ENCODE peak calls at places on chromosome 4, in six cellular contexts. One of them, this sample, is unnamed.

GRCh38 chr4:123232439-123232838 is 164.2 kb upstream of the SPRY1 start:
- DNase-seq in left lung: no peak
- DNase-seq in skeletal muscle cell: no peak
- DNase-seq in NCI-H460: no peak
- DNase-seq in T-helper 2 cell: no peak
- DNase-seq in NCI-H82: no peak
- DNase-seq in this sample: no peak

GRCh38 chr4:12304912-12305311 is 876.2 kb upstream of the HS3ST1 start:
- DNase-seq in left lung: no peak
- DNase-seq in skeletal muscle cell: no peak
- DNase-seq in NCI-H460: no peak
- DNase-seq in T-helper 2 cell: no peak
- DNase-seq in NCI-H82: no peak
- DNase-seq in this sample: no peak

GRCh38 chr4:108301583-108302256 is 133.0 kb upstream of the LEF1 start:
- DNase-seq in left lung: no peak
- DNase-seq in skeletal muscle cell: no peak
- DNase-seq in NCI-H460: no peak
- DNase-seq in T-helper 2 cell: no peak
- DNase-seq in NCI-H82: no peak
- DNase-seq in this sample: no peak

GRCh38 chr4:184384056-184384809 is 90.1 kb downstream of the IRF2 start:
- DNase-seq in left lung: no peak
- DNase-seq in skeletal muscle cell: peak
- DNase-seq in NCI-H460: peak
- DNase-seq in T-helper 2 cell: no peak
- DNase-seq in NCI-H82: no peak
- DNase-seq in this sample: no peak

GRCh38 chr4:20825493-20825892 is 125.2 kb downstream of the PACRGL start:
- DNase-seq in left lung: no peak
- DNase-seq in skeletal muscle cell: no peak
- DNase-seq in NCI-H460: no peak
- DNase-seq in T-helper 2 cell: no peak
- DNase-seq in NCI-H82: no peak
- DNase-seq in this sample: no peak

GRCh38 chr4:86554641-86555040 is 39.5 kb upstream of the PTPN13 start:
- DNase-seq in left lung: no peak
- DNase-seq in skeletal muscle cell: no peak
- DNase-seq in NCI-H460: no peak
- DNase-seq in T-helper 2 cell: no peak
- DNase-seq in NCI-H82: no peak
- DNase-seq in this sample: no peak

GRCh38 chr4:63841266-63841665 is 568.0 kb downstream of the TECRL start:
- DNase-seq in left lung: no peak
- DNase-seq in skeletal muscle cell: no peak
- DNase-seq in NCI-H460: no peak
- DNase-seq in T-helper 2 cell: no peak
- DNase-seq in NCI-H82: no peak
- DNase-seq in this sample: no peak

GRCh38 chr4:77911842-77912450 is 49.3 kb downstream of the MRPL1 start:
- DNase-seq in left lung: no peak
- DNase-seq in skeletal muscle cell: no peak
- DNase-seq in NCI-H460: no peak
- DNase-seq in T-helper 2 cell: no peak
- DNase-seq in NCI-H82: no peak
- DNase-seq in this sample: no peak

GRCh38 chr4:122715221-122715620 is 17.3 kb upstream of the BBS12 start:
- DNase-seq in left lung: no peak
- DNase-seq in skeletal muscle cell: no peak
- DNase-seq in NCI-H460: no peak
- DNase-seq in T-helper 2 cell: no peak
- DNase-seq in NCI-H82: no peak
- DNase-seq in this sample: no peak

GRCh38 chr4:15130441-15130840 is 128.2 kb downstream of the CPEB2 start:
- DNase-seq in left lung: peak
- DNase-seq in skeletal muscle cell: no peak
- DNase-seq in NCI-H460: no peak
- DNase-seq in T-helper 2 cell: no peak
- DNase-seq in NCI-H82: no peak
- DNase-seq in this sample: no peak

GRCh38 chr4:151049430-151049884 is 34.4 kb upstream of the LRBA start:
- DNase-seq in left lung: no peak
- DNase-seq in skeletal muscle cell: no peak
- DNase-seq in NCI-H460: no peak
- DNase-seq in T-helper 2 cell: no peak
- DNase-seq in NCI-H82: no peak
- DNase-seq in this sample: no peak

GRCh38 chr4:21476753-21477152 is 471.8 kb downstream of the KCNIP4 start:
- DNase-seq in left lung: no peak
- DNase-seq in skeletal muscle cell: no peak
- DNase-seq in NCI-H460: peak
- DNase-seq in T-helper 2 cell: no peak
- DNase-seq in NCI-H82: no peak
- DNase-seq in this sample: peak

GRCh38 chr4:140109626-140110213 is 44.3 kb downstream of the MAML3 start:
- DNase-seq in left lung: no peak
- DNase-seq in skeletal muscle cell: no peak
- DNase-seq in NCI-H460: no peak
- DNase-seq in T-helper 2 cell: no peak
- DNase-seq in NCI-H82: peak
- DNase-seq in this sample: peak

GRCh38 chr4:151553874-151554273 is 144.9 kb downstream of the FHIP1A start:
- DNase-seq in left lung: no peak
- DNase-seq in skeletal muscle cell: no peak
- DNase-seq in NCI-H460: no peak
- DNase-seq in T-helper 2 cell: no peak
- DNase-seq in NCI-H82: peak
- DNase-seq in this sample: peak

GRCh38 chr4:53128959-53129358 is 236.9 kb downstream of the SCFD2 start:
- DNase-seq in left lung: no peak
- DNase-seq in skeletal muscle cell: no peak
- DNase-seq in NCI-H460: no peak
- DNase-seq in T-helper 2 cell: no peak
- DNase-seq in NCI-H82: no peak
- DNase-seq in this sample: no peak

GRCh38 chr4:25863347-25863784 is 578 bp upstream of the SEL1L3 start:
- DNase-seq in left lung: peak
- DNase-seq in skeletal muscle cell: no peak
- DNase-seq in NCI-H460: no peak
- DNase-seq in T-helper 2 cell: no peak
- DNase-seq in NCI-H82: no peak
- DNase-seq in this sample: peak

GRCh38 chr4:54226399-54227260 is 2.5 kb upstream of the PDGFRA start:
- DNase-seq in left lung: peak
- DNase-seq in skeletal muscle cell: no peak
- DNase-seq in NCI-H460: no peak
- DNase-seq in T-helper 2 cell: no peak
- DNase-seq in NCI-H82: no peak
- DNase-seq in this sample: peak

GRCh38 chr4:46894841-46895240 is 14.2 kb downstream of the COX7B2 start:
- DNase-seq in left lung: no peak
- DNase-seq in skeletal muscle cell: no peak
- DNase-seq in NCI-H460: no peak
- DNase-seq in T-helper 2 cell: no peak
- DNase-seq in NCI-H82: no peak
- DNase-seq in this sample: no peak

GRCh38 chr4:6907658-6908191 is 1.9 kb upstream of the TBC1D14 start:
- DNase-seq in left lung: peak
- DNase-seq in skeletal muscle cell: no peak
- DNase-seq in NCI-H460: no peak
- DNase-seq in T-helper 2 cell: no peak
- DNase-seq in NCI-H82: peak
- DNase-seq in this sample: peak

GRCh38 chr4:94416981-94417380 is 34.8 kb upstream of the PDLIM5 start:
- DNase-seq in left lung: no peak
- DNase-seq in skeletal muscle cell: no peak
- DNase-seq in NCI-H460: no peak
- DNase-seq in T-helper 2 cell: no peak
- DNase-seq in NCI-H82: no peak
- DNase-seq in this sample: no peak

GRCh38 chr4:94548571-94548970 is 96.8 kb downstream of the PDLIM5 start:
- DNase-seq in left lung: no peak
- DNase-seq in skeletal muscle cell: no peak
- DNase-seq in NCI-H460: no peak
- DNase-seq in T-helper 2 cell: no peak
- DNase-seq in NCI-H82: peak
- DNase-seq in this sample: no peak